ENCODE peak calls at places on chromosomes 4 and X, in eight cellular contexts. One of them, this sample, is unnamed.
A peak's percentile ranks its signal among the peaks of the same experiment; 100 is the strongest.

GRCh38 chr4:83862471-83862870 is 326.6 kb downstream of the GPAT3 start:
- DNase-seq in cardiac fibroblast: peak; percentile 50
- DNase-seq in NCI-H1048: no peak
- DNase-seq in NCI-H1092 treated with DMSO at 0.1 percent for 48 hours: no peak
- DNase-seq in H54: no peak
- DNase-seq in stimulated activated CD8-positive, alpha-beta memory T cell treated with anti-CD3 and anti-CD28 coated beads, Interleukin-7, amount 100 ng/mL, for 24 hours: no peak
- DNase-seq in NB4: no peak
- DNase-seq in sigmoid colon: no peak
- DNase-seq in this sample: no peak

GRCh38 chr4:15164571-15164970 is 162.3 kb downstream of the CPEB2 start:
- DNase-seq in NCI-H1092 treated with DMSO at 0.1 percent for 48 hours: no peak
- DNase-seq in sigmoid colon: no peak
- DNase-seq in NCI-H1048: no peak
- DNase-seq in cardiac fibroblast: peak; percentile 55
- DNase-seq in stimulated activated CD8-positive, alpha-beta memory T cell treated with anti-CD3 and anti-CD28 coated beads, Interleukin-7, amount 100 ng/mL, for 24 hours: no peak
- DNase-seq in H54: no peak
- DNase-seq in NB4: no peak
- DNase-seq in this sample: no peak

GRCh38 chrX:19177710-19178109 is 55.4 kb upstream of the ADGRG2 start:
- DNase-seq in NCI-H1048: no peak
- DNase-seq in cardiac fibroblast: no peak
- DNase-seq in stimulated activated CD8-positive, alpha-beta memory T cell treated with anti-CD3 and anti-CD28 coated beads, Interleukin-7, amount 100 ng/mL, for 24 hours: no peak
- DNase-seq in NCI-H1092 treated with DMSO at 0.1 percent for 48 hours: peak; percentile 8
- DNase-seq in sigmoid colon: no peak
- DNase-seq in H54: no peak
- DNase-seq in NB4: no peak
- DNase-seq in this sample: no peak

GRCh38 chrX:115226929-115227328 is 7.0 kb downstream of the LRCH2 start:
- DNase-seq in H54: no peak
- DNase-seq in cardiac fibroblast: peak; percentile 12
- DNase-seq in stimulated activated CD8-positive, alpha-beta memory T cell treated with anti-CD3 and anti-CD28 coated beads, Interleukin-7, amount 100 ng/mL, for 24 hours: no peak
- DNase-seq in NCI-H1048: no peak
- DNase-seq in NCI-H1092 treated with DMSO at 0.1 percent for 48 hours: peak; percentile 38
- DNase-seq in NB4: peak; percentile 1
- DNase-seq in sigmoid colon: no peak
- DNase-seq in this sample: no peak

GRCh38 chr4:54717694-54718093 is 59.9 kb downstream of the KIT start:
- DNase-seq in sigmoid colon: no peak
- DNase-seq in stimulated activated CD8-positive, alpha-beta memory T cell treated with anti-CD3 and anti-CD28 coated beads, Interleukin-7, amount 100 ng/mL, for 24 hours: no peak
- DNase-seq in NB4: no peak
- DNase-seq in cardiac fibroblast: no peak
- DNase-seq in H54: no peak
- DNase-seq in NCI-H1092 treated with DMSO at 0.1 percent for 48 hours: no peak
- DNase-seq in NCI-H1048: no peak
- DNase-seq in this sample: no peak

GRCh38 chr4:151719045-151719743 is 41.6 kb downstream of the GATB start:
- DNase-seq in stimulated activated CD8-positive, alpha-beta memory T cell treated with anti-CD3 and anti-CD28 coated beads, Interleukin-7, amount 100 ng/mL, for 24 hours: no peak
- DNase-seq in NB4: no peak
- DNase-seq in sigmoid colon: no peak
- DNase-seq in cardiac fibroblast: no peak
- DNase-seq in NCI-H1048: no peak
- DNase-seq in NCI-H1092 treated with DMSO at 0.1 percent for 48 hours: no peak
- DNase-seq in H54: no peak
- DNase-seq in this sample: no peak

GRCh38 chrX:2584216-2584615 is 83.4 kb upstream of the DHRSX start:
- DNase-seq in cardiac fibroblast: no peak
- DNase-seq in sigmoid colon: no peak
- DNase-seq in H54: no peak
- DNase-seq in NCI-H1048: no peak
- DNase-seq in NB4: no peak
- DNase-seq in stimulated activated CD8-positive, alpha-beta memory T cell treated with anti-CD3 and anti-CD28 coated beads, Interleukin-7, amount 100 ng/mL, for 24 hours: no peak
- DNase-seq in NCI-H1092 treated with DMSO at 0.1 percent for 48 hours: no peak
- DNase-seq in this sample: no peak

GRCh38 chr4:35793045-35793722 is 451.1 kb downstream of the ARAP2 start:
- DNase-seq in cardiac fibroblast: no peak
- DNase-seq in NB4: no peak
- DNase-seq in stimulated activated CD8-positive, alpha-beta memory T cell treated with anti-CD3 and anti-CD28 coated beads, Interleukin-7, amount 100 ng/mL, for 24 hours: no peak
- DNase-seq in H54: no peak
- DNase-seq in sigmoid colon: no peak
- DNase-seq in NCI-H1048: no peak
- DNase-seq in NCI-H1092 treated with DMSO at 0.1 percent for 48 hours: no peak
- DNase-seq in this sample: no peak

GRCh38 chr4:6873291-6873690 is 36.3 kb upstream of the TBC1D14 start:
- DNase-seq in cardiac fibroblast: peak; percentile 27
- DNase-seq in sigmoid colon: no peak
- DNase-seq in NCI-H1048: no peak
- DNase-seq in H54: no peak
- DNase-seq in NB4: no peak
- DNase-seq in NCI-H1092 treated with DMSO at 0.1 percent for 48 hours: no peak
- DNase-seq in stimulated activated CD8-positive, alpha-beta memory T cell treated with anti-CD3 and anti-CD28 coated beads, Interleukin-7, amount 100 ng/mL, for 24 hours: no peak
- DNase-seq in this sample: no peak

GRCh38 chr4:152106113-152106763 is 345.4 kb upstream of the GATB start:
- DNase-seq in stimulated activated CD8-positive, alpha-beta memory T cell treated with anti-CD3 and anti-CD28 coated beads, Interleukin-7, amount 100 ng/mL, for 24 hours: no peak
- DNase-seq in NCI-H1092 treated with DMSO at 0.1 percent for 48 hours: no peak
- DNase-seq in NCI-H1048: no peak
- DNase-seq in cardiac fibroblast: peak; percentile 94
- DNase-seq in sigmoid colon: peak; percentile 81
- DNase-seq in H54: peak; percentile 57
- DNase-seq in NB4: peak; percentile 27
- DNase-seq in this sample: peak; percentile 92

GRCh38 chrX:150581093-150581775 is 12.8 kb downstream of the MTM1 start:
- DNase-seq in NCI-H1048: no peak
- DNase-seq in sigmoid colon: no peak
- DNase-seq in NB4: no peak
- DNase-seq in H54: peak; percentile 15
- DNase-seq in stimulated activated CD8-positive, alpha-beta memory T cell treated with anti-CD3 and anti-CD28 coated beads, Interleukin-7, amount 100 ng/mL, for 24 hours: no peak
- DNase-seq in NCI-H1092 treated with DMSO at 0.1 percent for 48 hours: no peak
- DNase-seq in cardiac fibroblast: peak; percentile 82
- DNase-seq in this sample: peak; percentile 78

GRCh38 chr4:149781150-149781549 is 34.5 kb downstream of the IQCM start:
- DNase-seq in NB4: peak; percentile 6
- DNase-seq in H54: no peak
- DNase-seq in NCI-H1048: no peak
- DNase-seq in sigmoid colon: no peak
- DNase-seq in NCI-H1092 treated with DMSO at 0.1 percent for 48 hours: no peak
- DNase-seq in stimulated activated CD8-positive, alpha-beta memory T cell treated with anti-CD3 and anti-CD28 coated beads, Interleukin-7, amount 100 ng/mL, for 24 hours: no peak
- DNase-seq in cardiac fibroblast: peak; percentile 78
- DNase-seq in this sample: peak; percentile 55

GRCh38 chr4:2626231-2626630 is 89.8 kb downstream of the FAM193A start:
- DNase-seq in H54: no peak
- DNase-seq in sigmoid colon: peak; percentile 52
- DNase-seq in cardiac fibroblast: no peak
- DNase-seq in stimulated activated CD8-positive, alpha-beta memory T cell treated with anti-CD3 and anti-CD28 coated beads, Interleukin-7, amount 100 ng/mL, for 24 hours: no peak
- DNase-seq in NCI-H1092 treated with DMSO at 0.1 percent for 48 hours: no peak
- DNase-seq in NCI-H1048: no peak
- DNase-seq in NB4: no peak
- DNase-seq in this sample: no peak

GRCh38 chr4:145132521-145133098 is 34.5 kb downstream of the ABCE1 start:
- DNase-seq in NCI-H1092 treated with DMSO at 0.1 percent for 48 hours: no peak
- DNase-seq in NCI-H1048: no peak
- DNase-seq in NB4: peak; percentile 32
- DNase-seq in H54: no peak
- DNase-seq in cardiac fibroblast: peak; percentile 19
- DNase-seq in stimulated activated CD8-positive, alpha-beta memory T cell treated with anti-CD3 and anti-CD28 coated beads, Interleukin-7, amount 100 ng/mL, for 24 hours: no peak
- DNase-seq in sigmoid colon: no peak
- DNase-seq in this sample: peak; percentile 3

GRCh38 chr4:4780634-4781287 is 78.7 kb upstream of the MSX1 start:
- DNase-seq in cardiac fibroblast: peak; percentile 48
- DNase-seq in H54: no peak
- DNase-seq in stimulated activated CD8-positive, alpha-beta memory T cell treated with anti-CD3 and anti-CD28 coated beads, Interleukin-7, amount 100 ng/mL, for 24 hours: no peak
- DNase-seq in sigmoid colon: no peak
- DNase-seq in NCI-H1092 treated with DMSO at 0.1 percent for 48 hours: no peak
- DNase-seq in NB4: no peak
- DNase-seq in NCI-H1048: no peak
- DNase-seq in this sample: no peak

GRCh38 chrX:77003956-77004355 is 443.2 kb upstream of the FGF16 start:
- DNase-seq in sigmoid colon: no peak
- DNase-seq in cardiac fibroblast: peak; percentile 27
- DNase-seq in NCI-H1092 treated with DMSO at 0.1 percent for 48 hours: no peak
- DNase-seq in NCI-H1048: no peak
- DNase-seq in H54: no peak
- DNase-seq in NB4: no peak
- DNase-seq in stimulated activated CD8-positive, alpha-beta memory T cell treated with anti-CD3 and anti-CD28 coated beads, Interleukin-7, amount 100 ng/mL, for 24 hours: peak; percentile 2
- DNase-seq in this sample: no peak

GRCh38 chr4:102610007-102610406 is 108.8 kb downstream of the NFKB1 start:
- DNase-seq in cardiac fibroblast: peak; percentile 24
- DNase-seq in NCI-H1048: no peak
- DNase-seq in NB4: peak; percentile 44
- DNase-seq in stimulated activated CD8-positive, alpha-beta memory T cell treated with anti-CD3 and anti-CD28 coated beads, Interleukin-7, amount 100 ng/mL, for 24 hours: no peak
- DNase-seq in H54: no peak
- DNase-seq in NCI-H1092 treated with DMSO at 0.1 percent for 48 hours: no peak
- DNase-seq in sigmoid colon: no peak
- DNase-seq in this sample: no peak

GRCh38 chr4:73345399-73345975 is 58.6 kb upstream of the ALB start:
- DNase-seq in NCI-H1048: no peak
- DNase-seq in cardiac fibroblast: no peak
- DNase-seq in H54: no peak
- DNase-seq in stimulated activated CD8-positive, alpha-beta memory T cell treated with anti-CD3 and anti-CD28 coated beads, Interleukin-7, amount 100 ng/mL, for 24 hours: no peak
- DNase-seq in NB4: no peak
- DNase-seq in sigmoid colon: no peak
- DNase-seq in NCI-H1092 treated with DMSO at 0.1 percent for 48 hours: no peak
- DNase-seq in this sample: no peak

GRCh38 chr4:17347445-17347844 is 164.4 kb downstream of the QDPR start:
- DNase-seq in stimulated activated CD8-positive, alpha-beta memory T cell treated with anti-CD3 and anti-CD28 coated beads, Interleukin-7, amount 100 ng/mL, for 24 hours: no peak
- DNase-seq in cardiac fibroblast: peak; percentile 56
- DNase-seq in NCI-H1092 treated with DMSO at 0.1 percent for 48 hours: peak; percentile 2
- DNase-seq in NCI-H1048: no peak
- DNase-seq in H54: peak; percentile 3
- DNase-seq in NB4: peak; percentile 54
- DNase-seq in sigmoid colon: no peak
- DNase-seq in this sample: no peak

This sample was measured in SJSA1.